ENCODE peak calls at places on chromosome 22, in five cellular contexts. One of them, this sample, is unnamed.

GRCh38 chr22:31537019-31537535 is 40.7 kb downstream of the SFI1 start:
- DNase-seq in sigmoid colon: peak; percentile 1
- DNase-seq in tibial nerve: no peak
- DNase-seq in K562: no peak
- DNase-seq in transverse colon: no peak
- DNase-seq in this sample: no peak

GRCh38 chr22:29266564-29267461 is 968 bp downstream of the RHBDD3 start:
- DNase-seq in K562: no peak
- DNase-seq in tibial nerve: no peak
- DNase-seq in transverse colon: no peak
- DNase-seq in sigmoid colon: no peak
- DNase-seq in this sample: no peak

GRCh38 chr22:39254122-39254521 is 9.3 kb upstream of the PDGFB start:
- DNase-seq in tibial nerve: no peak
- DNase-seq in K562: no peak
- DNase-seq in transverse colon: no peak
- DNase-seq in sigmoid colon: no peak
- DNase-seq in this sample: peak; percentile 72

GRCh38 chr22:45671051-45671782 is 417 bp upstream of the ATXN10 start:
- DNase-seq in tibial nerve: no peak
- DNase-seq in transverse colon: peak; percentile 16
- DNase-seq in sigmoid colon: peak; percentile 73
- DNase-seq in K562: no peak
- DNase-seq in this sample: no peak

GRCh38 chr22:46667245-46667623 is 47.0 kb downstream of the GRAMD4 start:
- DNase-seq in sigmoid colon: no peak
- DNase-seq in transverse colon: no peak
- DNase-seq in K562: no peak
- DNase-seq in tibial nerve: no peak
- DNase-seq in this sample: no peak

GRCh38 chr22:39316440-39317083 is 2.9 kb downstream of the RPL3 start:
- DNase-seq in tibial nerve: peak; percentile 51
- DNase-seq in transverse colon: peak; percentile 79
- DNase-seq in sigmoid colon: peak; percentile 89
- DNase-seq in K562: no peak
- DNase-seq in this sample: no peak

GRCh38 chr22:33427461-33427860 is 369.3 kb upstream of the SYN3 start:
- DNase-seq in transverse colon: no peak
- DNase-seq in sigmoid colon: no peak
- DNase-seq in tibial nerve: no peak
- DNase-seq in K562: no peak
- DNase-seq in this sample: no peak

GRCh38 chr22:46777609-46777970 is 15.1 kb downstream of the TBC1D22A start:
- DNase-seq in transverse colon: no peak
- DNase-seq in K562: no peak
- DNase-seq in tibial nerve: peak; percentile 35
- DNase-seq in sigmoid colon: no peak
- DNase-seq in this sample: peak; percentile 85

GRCh38 chr22:21766933-21767462 is 31.4 kb upstream of the YPEL1 start:
- DNase-seq in transverse colon: peak; percentile 29
- DNase-seq in sigmoid colon: no peak
- DNase-seq in K562: no peak
- DNase-seq in tibial nerve: no peak
- DNase-seq in this sample: no peak

GRCh38 chr22:37525073-37525745 is 6.0 kb upstream of the CARD10 start:
- DNase-seq in K562: no peak
- DNase-seq in sigmoid colon: no peak
- DNase-seq in transverse colon: no peak
- DNase-seq in tibial nerve: no peak
- DNase-seq in this sample: no peak

GRCh38 chr22:27537481-27537891 is 264.1 kb downstream of the MN1 start:
- DNase-seq in K562: no peak
- DNase-seq in tibial nerve: no peak
- DNase-seq in sigmoid colon: peak; percentile 83
- DNase-seq in transverse colon: peak; percentile 15
- DNase-seq in this sample: peak; percentile 74

GRCh38 chr22:28911777-28912669 is 28.7 kb downstream of the ZNRF3 start:
- DNase-seq in tibial nerve: no peak
- DNase-seq in K562: peak; percentile 11
- DNase-seq in transverse colon: no peak
- DNase-seq in sigmoid colon: peak; percentile 68
- DNase-seq in this sample: no peak

DNA sequence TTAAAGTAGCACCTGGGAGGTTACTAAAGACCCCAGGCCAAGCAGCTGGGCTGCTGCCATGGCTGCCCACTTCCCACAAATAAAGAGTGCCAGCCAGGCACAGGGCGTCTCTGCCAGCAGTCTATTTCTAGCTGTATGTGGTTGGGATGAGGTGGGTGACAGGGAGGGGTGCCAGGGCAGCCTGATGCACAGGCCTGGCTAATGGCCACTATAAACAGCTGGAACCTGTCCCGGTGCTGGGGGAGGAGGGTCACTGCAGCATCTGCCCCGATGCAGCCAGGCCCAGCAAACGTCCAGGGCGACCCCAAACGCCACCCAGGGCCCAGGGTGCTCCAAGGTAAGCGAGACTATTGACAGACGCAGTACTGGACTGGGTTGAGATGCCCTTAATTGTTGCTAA is 37.4 kb downstream of the SCUBE1 start:
- DNase-seq in transverse colon: no peak
- DNase-seq in K562: no peak
- DNase-seq in tibial nerve: no peak
- DNase-seq in sigmoid colon: no peak
- DNase-seq in this sample: no peak
- TF ChIP-seq EP300 in transverse colon: no peak
- TF ChIP-seq EP300 in K562: no peak
- TF ChIP-seq EP300 in tibial nerve: no peak
- TF ChIP-seq EP300 in sigmoid colon: no peak
- TF ChIP-seq EP300 in this sample: no peak

GRCh38 chr22:19213496-19214473 is 35.2 kb upstream of the SLC25A1 start:
- DNase-seq in sigmoid colon: no peak
- DNase-seq in transverse colon: no peak
- DNase-seq in K562: no peak
- DNase-seq in tibial nerve: no peak
- DNase-seq in this sample: no peak
- H3K4me1 ChIP-seq in sigmoid colon: no peaks in the 10 kb centered on the region
- H3K4me1 ChIP-seq in transverse colon: no peaks in the 10 kb centered on the region
- H3K4me1 ChIP-seq in K562: peaks cover 12% of the 10 kb centered on the region
- H3K4me1 ChIP-seq in tibial nerve: peaks cover 12% of the 10 kb centered on the region
- H3K4me1 ChIP-seq in this sample: no peaks in the 10 kb centered on the region

GRCh38 chr22:35330258-35330861 is 30.7 kb downstream of the TOM1 start:
- DNase-seq in K562: no peak
- DNase-seq in sigmoid colon: peak; percentile 98
- DNase-seq in transverse colon: peak; percentile 80
- DNase-seq in tibial nerve: peak; percentile 70
- DNase-seq in this sample: peak; percentile 81
- TF ChIP-seq EP300 in K562: no peak
- TF ChIP-seq EP300 in sigmoid colon: peak; percentile 93
- TF ChIP-seq EP300 in transverse colon: peak; percentile 81
- TF ChIP-seq EP300 in tibial nerve: peak; percentile 75
- TF ChIP-seq EP300 in this sample: no peak

GRCh38 chr22:48178536-48178935 is 1416.1 kb downstream of the TBC1D22A start:
- DNase-seq in K562: no peak
- DNase-seq in sigmoid colon: no peak
- DNase-seq in transverse colon: no peak
- DNase-seq in tibial nerve: no peak
- DNase-seq in this sample: no peak
- H3K4me1 ChIP-seq in K562: no peaks in the 10 kb centered on the region
- H3K4me1 ChIP-seq in sigmoid colon: no peaks in the 10 kb centered on the region
- H3K4me1 ChIP-seq in transverse colon: no peaks in the 10 kb centered on the region
- H3K4me1 ChIP-seq in tibial nerve: no peaks in the 10 kb centered on the region
- H3K4me1 ChIP-seq in this sample: no peaks in the 10 kb centered on the region

GRCh38 chr22:42909363-42910058 is 52.4 kb upstream of the ARFGAP3 start:
- DNase-seq in tibial nerve: no peak
- DNase-seq in K562: no peak
- DNase-seq in sigmoid colon: no peak
- DNase-seq in transverse colon: no peak
- DNase-seq in this sample: no peak
- TF ChIP-seq EP300 in tibial nerve: no peak
- TF ChIP-seq EP300 in K562: no peak
- TF ChIP-seq EP300 in sigmoid colon: no peak
- TF ChIP-seq EP300 in transverse colon: no peak
- TF ChIP-seq EP300 in this sample: no peak

This sample was measured in upper lobe of left lung.